ENCODE peak calls at places on chromosome 1, in four cellular contexts. One of them, this sample, is unnamed.

GRCh38 chr1:79547514-79547913 is 541.0 kb upstream of the ADGRL4 start:
- DNase-seq in heart left ventricle: no peak
- DNase-seq in body of pancreas: no peak
- DNase-seq in uterus: no peak
- DNase-seq in this sample: no peak

GRCh38 chr1:114033961-114034360 is 54.7 kb downstream of the OLFML3 start:
- DNase-seq in heart left ventricle: no peak
- DNase-seq in body of pancreas: no peak
- DNase-seq in uterus: no peak
- DNase-seq in this sample: no peak

GRCh38 chr1:100584761-100585745 is 47.1 kb downstream of the GPR88 start:
- DNase-seq in heart left ventricle: no peak
- DNase-seq in body of pancreas: no peak
- DNase-seq in uterus: no peak
- DNase-seq in this sample: no peak

GRCh38 chr1:101112051-101112770 is 86.6 kb upstream of the DPH5 start:
- DNase-seq in heart left ventricle: peak
- DNase-seq in body of pancreas: peak
- DNase-seq in uterus: no peak
- DNase-seq in this sample: no peak

GRCh38 chr1:229756666-229757065 is 130.6 kb downstream of the URB2 start:
- DNase-seq in heart left ventricle: no peak
- DNase-seq in body of pancreas: no peak
- DNase-seq in uterus: no peak
- DNase-seq in this sample: peak

GRCh38 chr1:111110197-111110899 is 29.5 kb downstream of the DRAM2 start:
- DNase-seq in heart left ventricle: no peak
- DNase-seq in body of pancreas: peak
- DNase-seq in uterus: no peak
- DNase-seq in this sample: no peak

GRCh38 chr1:59926381-59927243 is at the start of gene CYP2J2:
- DNase-seq in heart left ventricle: peak
- DNase-seq in body of pancreas: peak
- DNase-seq in uterus: peak
- DNase-seq in this sample: no peak

GRCh38 chr1:4105300-4105880 is 205.3 kb upstream of the C1orf174 start:
- DNase-seq in heart left ventricle: no peak
- DNase-seq in body of pancreas: no peak
- DNase-seq in uterus: no peak
- DNase-seq in this sample: no peak

GRCh38 chr1:171610385-171610784 is 11.7 kb upstream of the MYOCOS start:
- DNase-seq in heart left ventricle: no peak
- DNase-seq in body of pancreas: no peak
- DNase-seq in uterus: no peak
- DNase-seq in this sample: no peak

GRCh38 chr1:57157818-57158606 is 192.2 kb upstream of the C8B start:
- DNase-seq in heart left ventricle: no peak
- DNase-seq in body of pancreas: no peak
- DNase-seq in uterus: no peak
- DNase-seq in this sample: no peak

GRCh38 chr1:14061204-14061603 is 361.2 kb downstream of the PRDM2 start:
- DNase-seq in heart left ventricle: no peak
- DNase-seq in body of pancreas: no peak
- DNase-seq in uterus: no peak
- DNase-seq in this sample: no peak

GRCh38 chr1:53511933-53512806 is 53.0 kb downstream of the DMRTB1 start:
- DNase-seq in heart left ventricle: peak
- DNase-seq in body of pancreas: no peak
- DNase-seq in uterus: no peak
- DNase-seq in this sample: no peak

GRCh38 chr1:161119379-161120061 is 1.6 kb downstream of the NIT1 start:
- DNase-seq in heart left ventricle: no peak
- DNase-seq in body of pancreas: peak
- DNase-seq in uterus: no peak
- DNase-seq in this sample: no peak

GRCh38 chr1:207651583-207651982 is 6.7 kb downstream of the CR1L start:
- DNase-seq in heart left ventricle: no peak
- DNase-seq in body of pancreas: no peak
- DNase-seq in uterus: no peak
- DNase-seq in this sample: no peak

GRCh38 chr1:173241528-173242347 is 34.6 kb upstream of the TNFSF4 start:
- DNase-seq in heart left ventricle: no peak
- DNase-seq in body of pancreas: no peak
- DNase-seq in uterus: no peak
- DNase-seq in this sample: no peak

GRCh38 chr1:116377564-116378529 is 4.8 kb downstream of the ATP1A1 start:
- DNase-seq in heart left ventricle: peak
- DNase-seq in body of pancreas: peak
- DNase-seq in uterus: peak
- DNase-seq in this sample: peak

GRCh38 chr1:65717815-65718454 is 74.8 kb upstream of the PDE4B start:
- DNase-seq in heart left ventricle: no peak
- DNase-seq in body of pancreas: no peak
- DNase-seq in uterus: no peak
- DNase-seq in this sample: no peak

GRCh38 chr1:183783342-183783741 is 21.6 kb upstream of the RGL1 start:
- DNase-seq in heart left ventricle: no peak
- DNase-seq in body of pancreas: no peak
- DNase-seq in uterus: no peak
- DNase-seq in this sample: no peak

GRCh38 chr1:82813351-82813750 is 1012.6 kb downstream of the ADGRL2 start:
- DNase-seq in heart left ventricle: no peak
- DNase-seq in body of pancreas: no peak
- DNase-seq in uterus: no peak
- DNase-seq in this sample: no peak

GRCh38 chr1:209800984-209801834 is 4.7 kb downstream of the IRF6 start:
- DNase-seq in heart left ventricle: no peak
- DNase-seq in body of pancreas: peak
- DNase-seq in uterus: peak
- DNase-seq in this sample: no peak

GRCh38 chr1:3375256-3375655 is 79.2 kb upstream of the ARHGEF16 start:
- DNase-seq in heart left ventricle: no peak
- DNase-seq in body of pancreas: no peak
- DNase-seq in uterus: no peak
- DNase-seq in this sample: no peak

GRCh38 chr1:232260045-232260444 is 369.9 kb downstream of the SIPA1L2 start:
- DNase-seq in heart left ventricle: no peak
- DNase-seq in body of pancreas: no peak
- DNase-seq in uterus: no peak
- DNase-seq in this sample: no peak

GRCh38 chr1:209554761-209555611 is 28.5 kb upstream of the CAMK1G start:
- DNase-seq in heart left ventricle: no peak
- DNase-seq in body of pancreas: no peak
- DNase-seq in uterus: no peak
- DNase-seq in this sample: no peak

GRCh38 chr1:232179896-232180760 is 449.8 kb downstream of the SIPA1L2 start:
- DNase-seq in heart left ventricle: no peak
- DNase-seq in body of pancreas: no peak
- DNase-seq in uterus: no peak
- DNase-seq in this sample: no peak

GRCh38 chr1:53606197-53607095 is 132.5 kb downstream of the GLIS1 start:
- DNase-seq in heart left ventricle: peak
- DNase-seq in body of pancreas: no peak
- DNase-seq in uterus: no peak
- DNase-seq in this sample: no peak

GRCh38 chr1:237556911-237557310 is 333.8 kb downstream of the ZP4 start:
- DNase-seq in heart left ventricle: no peak
- DNase-seq in body of pancreas: no peak
- DNase-seq in uterus: no peak
- DNase-seq in this sample: no peak

GRCh38 chr1:95117207-95118018 is at the start of gene TLCD4:
- DNase-seq in heart left ventricle: peak
- DNase-seq in body of pancreas: peak
- DNase-seq in uterus: peak
- DNase-seq in this sample: peak

GRCh38 chr1:243620096-243620495 is 229.9 kb downstream of the AKT3 start:
- DNase-seq in heart left ventricle: no peak
- DNase-seq in body of pancreas: no peak
- DNase-seq in uterus: no peak
- DNase-seq in this sample: no peak

GRCh38 chr1:9797049-9797448 is 26.7 kb downstream of the CLSTN1 start:
- DNase-seq in heart left ventricle: no peak
- DNase-seq in body of pancreas: no peak
- DNase-seq in uterus: no peak
- DNase-seq in this sample: no peak

GRCh38 chr1:41524676-41525675 is 40.5 kb upstream of the EDN2 start:
- DNase-seq in heart left ventricle: peak
- DNase-seq in body of pancreas: no peak
- DNase-seq in uterus: no peak
- DNase-seq in this sample: no peak

GRCh38 chr1:47890779-47891178 is 106.4 kb downstream of the TRABD2B start:
- DNase-seq in heart left ventricle: no peak
- DNase-seq in body of pancreas: no peak
- DNase-seq in uterus: no peak
- DNase-seq in this sample: no peak

DNA sequence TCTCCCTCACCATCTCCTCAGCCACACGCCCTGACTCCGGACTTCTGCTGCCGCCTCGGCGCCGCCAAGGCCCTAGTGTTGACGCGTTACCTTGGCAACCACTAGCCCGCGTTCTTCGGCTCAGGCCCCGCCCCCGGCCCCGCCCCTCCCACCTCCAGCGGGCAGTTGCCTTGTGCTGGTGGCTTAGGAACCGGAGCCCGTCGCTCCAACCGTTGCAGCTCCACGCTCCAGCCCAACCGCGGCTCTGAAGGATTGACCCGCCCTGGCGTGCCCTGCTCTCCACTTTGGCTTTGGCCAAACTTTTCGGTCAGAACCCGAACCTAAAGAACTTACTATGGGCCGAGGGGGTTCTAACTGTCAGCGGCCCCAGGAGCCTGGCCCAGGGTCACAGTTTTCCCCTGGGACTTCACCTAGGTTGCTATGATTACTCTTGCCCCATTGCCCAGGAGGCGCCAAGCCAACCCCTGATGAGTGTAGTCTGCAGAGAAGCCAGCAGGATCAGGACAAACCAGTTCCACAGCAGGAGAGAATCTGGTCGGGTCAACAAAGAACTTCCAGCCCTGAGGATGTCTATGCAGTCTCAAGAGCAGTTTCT is at the start of gene CFAP45:
- DNase-seq in heart left ventricle: peak
- DNase-seq in body of pancreas: peak
- DNase-seq in uterus: peak
- DNase-seq in this sample: no peak
- TF ChIP-seq POLR2A in heart left ventricle: no peak
- TF ChIP-seq POLR2A in body of pancreas: no peak
- TF ChIP-seq POLR2A in uterus: no peak
- TF ChIP-seq POLR2A in this sample: no peak

DNA sequence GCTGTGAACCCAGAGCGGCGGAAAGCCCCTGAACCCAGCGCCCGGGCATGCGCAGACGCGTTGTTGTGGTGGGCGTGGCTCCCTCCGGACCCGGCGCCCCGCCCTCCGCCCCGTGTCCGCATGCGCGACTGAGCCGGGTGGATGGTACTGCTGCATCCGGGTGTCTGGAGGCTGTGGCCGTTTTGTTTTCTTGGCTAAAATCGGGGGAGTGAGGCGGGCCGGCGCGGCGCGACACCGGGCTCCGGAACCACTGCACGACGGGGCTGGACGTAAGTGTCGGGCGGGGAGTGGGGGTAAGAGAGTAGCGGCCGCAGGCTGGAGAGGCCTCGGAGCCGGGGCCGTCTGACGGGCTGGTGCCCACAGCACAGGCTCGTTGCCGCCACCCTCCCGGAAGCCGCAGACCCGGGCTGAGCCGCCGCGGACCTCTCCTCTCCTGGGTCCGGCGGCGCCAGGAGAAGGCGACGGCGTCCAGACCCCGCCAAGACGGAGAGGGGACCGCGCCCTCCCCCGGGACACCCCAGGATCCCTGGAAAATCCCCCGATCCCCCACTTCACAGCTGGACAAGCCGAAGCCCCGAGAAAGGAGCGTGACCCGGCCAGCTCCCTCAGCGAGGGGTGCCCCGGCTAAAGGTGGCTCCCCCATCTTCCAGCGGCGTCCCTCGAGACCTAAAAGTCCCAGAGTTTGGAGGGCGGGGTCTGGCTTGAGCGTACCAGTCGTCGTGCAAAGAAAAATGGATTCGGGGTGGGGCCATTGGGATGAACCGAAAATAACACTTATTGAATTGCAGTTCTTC is at the start of gene TMEM50A:
- DNase-seq in heart left ventricle: peak
- DNase-seq in body of pancreas: peak
- DNase-seq in uterus: peak
- DNase-seq in this sample: peak
- TF ChIP-seq POLR2A in heart left ventricle: peak
- TF ChIP-seq POLR2A in body of pancreas: peak
- TF ChIP-seq POLR2A in uterus: peak
- TF ChIP-seq POLR2A in this sample: peak

DNA sequence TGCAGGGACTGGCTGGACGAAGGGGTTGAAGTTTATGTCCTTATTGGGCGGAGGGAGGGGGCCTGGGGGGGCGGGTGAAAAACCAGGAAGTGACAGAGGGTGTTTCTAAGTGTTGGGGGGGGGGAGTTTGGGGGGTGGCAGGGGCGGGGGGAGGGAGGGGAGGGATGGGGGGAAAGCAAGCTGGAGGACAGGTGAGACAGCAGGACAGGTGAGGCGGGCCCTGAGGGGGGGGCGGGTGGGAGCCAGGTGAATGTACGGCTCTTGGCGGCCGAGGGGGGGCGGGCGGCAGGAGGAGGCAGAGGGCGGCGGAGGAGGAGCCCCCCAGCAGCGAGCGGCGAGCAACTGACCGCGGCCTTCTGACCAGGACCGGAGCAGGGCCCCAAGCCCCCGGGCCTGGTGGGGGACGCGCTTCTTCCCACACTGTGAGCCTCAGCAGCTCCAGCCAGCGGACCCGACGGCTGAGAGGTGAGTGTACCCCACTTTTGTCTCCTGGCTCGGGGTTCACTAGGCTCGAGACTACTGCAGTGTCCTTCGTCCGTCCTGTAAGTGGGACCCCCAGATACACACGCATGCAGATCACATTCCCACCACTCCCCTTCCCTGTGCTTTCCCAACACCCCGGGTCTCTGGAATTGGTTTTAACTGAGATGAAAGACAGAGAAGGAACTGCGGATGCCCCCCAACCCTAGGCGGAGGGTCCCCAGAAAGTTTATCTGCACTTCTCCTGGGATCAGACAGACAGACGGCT is at the start of gene ZBTB7B:
- DNase-seq in heart left ventricle: peak
- DNase-seq in body of pancreas: peak
- DNase-seq in uterus: peak
- DNase-seq in this sample: no peak
- TF ChIP-seq POLR2A in heart left ventricle: no peak
- TF ChIP-seq POLR2A in body of pancreas: peak
- TF ChIP-seq POLR2A in uterus: no peak
- TF ChIP-seq POLR2A in this sample: no peak

GRCh38 chr1:17136145-17136544 is 16.9 kb upstream of the PADI2 start:
- DNase-seq in heart left ventricle: no peak
- DNase-seq in body of pancreas: no peak
- DNase-seq in uterus: no peak
- DNase-seq in this sample: no peak

GRCh38 chr1:17134036-17134435 is 14.8 kb upstream of the PADI2 start:
- DNase-seq in heart left ventricle: no peak
- DNase-seq in body of pancreas: no peak
- DNase-seq in uterus: no peak
- DNase-seq in this sample: no peak

GRCh38 chr1:17136936-17137335 is 17.7 kb upstream of the PADI2 start:
- DNase-seq in heart left ventricle: no peak
- DNase-seq in body of pancreas: no peak
- DNase-seq in uterus: no peak
- DNase-seq in this sample: no peak

GRCh38 chr1:17134724-17135123 is 15.5 kb upstream of the PADI2 start:
- DNase-seq in heart left ventricle: no peak
- DNase-seq in body of pancreas: no peak
- DNase-seq in uterus: no peak
- DNase-seq in this sample: no peak

GRCh38 chr1:17135530-17135929 is 16.3 kb upstream of the PADI2 start:
- DNase-seq in heart left ventricle: no peak
- DNase-seq in body of pancreas: no peak
- DNase-seq in uterus: no peak
- DNase-seq in this sample: no peak
- TF ChIP-seq POLR2A in heart left ventricle: no peak
- TF ChIP-seq POLR2A in body of pancreas: no peak
- TF ChIP-seq POLR2A in uterus: no peak
- TF ChIP-seq POLR2A in this sample: no peak